ENCODE peak calls at places on chromosomes 4 and X, in five cellular contexts. A is AG04450, T is fibroblast of the aortic adventitia, K is ELR, L is RKO. E is an unnamed sample.
A peak's percentile ranks its signal among the peaks of the same experiment; 100 is the strongest.

GRCh38 chr4:57231781-57232180 is 121.6 kb upstream of the IGFBP7 start:
- DNase-seq in A (no peak), K (peak; percentile 51), L (no peak), T (no peak), E (no peak)

GRCh38 chr4:65139998-65140397 is 530.3 kb downstream of the EPHA5 start:
- DNase-seq in K (no peak), L (no peak), A (no peak), T (no peak), E (no peak)

GRCh38 chr4:947491-947971 is 15.3 kb downstream of the TMEM175 start:
- DNase-seq in T (no peak), K (no peak), L (no peak), A (no peak), E (no peak)

GRCh38 chrX:132266583-132267355 is 47.5 kb upstream of the RAP2C start:
- DNase-seq in T (peak; percentile 60), K (no peak), A (peak; percentile 2), L (no peak), E (no peak)

GRCh38 chr4:165540206-165540865 is 161.5 kb downstream of the CPE start:
- DNase-seq in A (no peak), L (no peak), T (no peak), K (no peak), E (no peak)

GRCh38 chrX:103774070-103774642 is 2.5 kb upstream of the PLP1 start:
- DNase-seq in A (no peak), K (peak; percentile 52), T (peak; percentile 52), L (peak; percentile 16), E (peak; percentile 2)

GRCh38 chr4:7817877-7818675 is 121.6 kb downstream of the AFAP1 start:
- DNase-seq in K (no peak), L (no peak), T (peak; percentile 63), A (no peak), E (no peak)

GRCh38 chr4:147447820-147448219 is 33.1 kb upstream of the EDNRA start:
- DNase-seq in A (no peak), K (no peak), L (no peak), T (no peak), E (no peak)

GRCh38 chr4:176789955-176790354 is 2.8 kb downstream of the VEGFC start:
- DNase-seq in T (peak; percentile 76), L (peak; percentile 69), K (peak; percentile 94), A (no peak), E (peak; percentile 91)

GRCh38 chr4:102783006-102783405 is 22.2 kb upstream of the MANBA start:
- DNase-seq in L (no peak), T (peak; percentile 19), A (no peak), K (peak; percentile 6), E (no peak)

GRCh38 chr4:14924945-14925344 is 77.3 kb upstream of the CPEB2 start:
- DNase-seq in T (no peak), L (no peak), A (no peak), K (no peak), E (no peak)

GRCh38 chrX:30971761-30972603 is 82.9 kb upstream of the TAB3 start:
- DNase-seq in K (peak; percentile 45), T (peak; percentile 47), L (peak; percentile 60), A (peak; percentile 16), E (peak; percentile 56)

GRCh38 chr4:71231073-71231752 is 107.6 kb upstream of the SLC4A4 start:
- DNase-seq in A (no peak), K (no peak), L (no peak), T (peak; percentile 82), E (no peak)

GRCh38 chr4:6467600-6467999 is 4.8 kb downstream of the PPP2R2C start:
- DNase-seq in K (no peak), A (no peak), T (no peak), L (no peak), E (no peak)

GRCh38 chr4:123599920-123600394 is 203.4 kb downstream of the SPRY1 start:
- DNase-seq in L (no peak), T (no peak), K (peak; percentile 10), A (no peak), E (peak; percentile 24)

GRCh38 chrX:70132877-70133302 is 357 bp upstream of the IGBP1 start:
- DNase-seq in L (no peak), A (no peak), K (no peak), T (no peak), E (no peak)

GRCh38 chrX:46294234-46294633 is 251.0 kb downstream of the ZNF674 start:
- DNase-seq in T (peak; percentile 21), L (no peak), A (no peak), K (peak; percentile 1), E (peak; percentile 33)

GRCh38 chrX:111511477-111511876 is at the start of gene SERTM2:
- DNase-seq in K (no peak), T (peak; percentile 11), A (no peak), L (no peak), E (no peak)

GRCh38 chrX:77899081-77899828 is at the start of gene COX7B:
- DNase-seq in T (peak; percentile 98), L (peak; percentile 96), K (peak; percentile 97), A (peak; percentile 91), E (peak; percentile 95)

GRCh38 chr4:142549726-142550463 is 296.2 kb downstream of the INPP4B start:
- DNase-seq in K (peak; percentile 91), T (peak; percentile 81), A (peak; percentile 23), L (peak; percentile 46), E (peak; percentile 98)

GRCh38 chr4:173009129-173009823 is 159.3 kb upstream of the GALNT7 start:
- DNase-seq in A (no peak), L (no peak), T (no peak), K (peak; percentile 15), E (no peak)

GRCh38 chr4:1204286-1204827 is 32.0 kb upstream of the SPON2 start:
- DNase-seq in K (no peak), A (no peak), T (no peak), L (no peak), E (no peak)

GRCh38 chrX:9436812-9437211 is 28.0 kb upstream of the TBL1X start:
- DNase-seq in L (no peak), K (no peak), A (no peak), T (no peak), E (no peak)

GRCh38 chr4:137635108-137635507 is 102.8 kb upstream of the PCDH18 start:
- DNase-seq in L (no peak), A (no peak), T (peak; percentile 77), K (no peak), E (no peak)

GRCh38 chr4:10706236-10706635 is 21.7 kb upstream of the CLNK start:
- DNase-seq in T (peak; percentile 56), L (no peak), A (no peak), K (no peak), E (no peak)

GRCh38 chrX:40912576-40912975 is 172.7 kb upstream of the USP9X start:
- DNase-seq in T (no peak), A (no peak), L (no peak), K (peak; percentile 48), E (no peak)

GRCh38 chr4:78544681-78545080 is 6.9 kb upstream of the ANXA3 start:
- DNase-seq in T (no peak), L (no peak), K (no peak), A (no peak), E (no peak)

GRCh38 chr4:51831133-51831532 is 11.8 kb upstream of the DCUN1D4 start:
- DNase-seq in K (peak; percentile 56), L (peak; percentile 43), T (peak; percentile 66), A (no peak), E (no peak)

GRCh38 chr4:39337841-39338240 is 28.3 kb downstream of the RFC1 start:
- DNase-seq in A (no peak), T (no peak), L (no peak), K (no peak), E (no peak)

E was measured in A172.